ENCODE peak calls at places on chromosome 21, in seven cellular contexts. One of them, this sample, is unnamed. For H3K27me3, the result is how much of the 10 kb centered on the place peaks cover.

GRCh38 chr21:40548134-40548533 is 298.8 kb downstream of the DSCAM start:
- DNase-seq in stomach: no peak
- DNase-seq in transverse colon: no peak
- DNase-seq in heart left ventricle: no peak
- DNase-seq in tibial nerve: no peak
- DNase-seq in K562: no peak
- DNase-seq in prostate gland: no peak
- DNase-seq in this sample: no peak

GRCh38 chr21:29196021-29196663 is 65.7 kb downstream of the MAP3K7CL start:
- DNase-seq in transverse colon: peak
- DNase-seq in prostate gland: no peak
- DNase-seq in K562: peak
- DNase-seq in stomach: peak
- DNase-seq in tibial nerve: no peak
- DNase-seq in heart left ventricle: no peak
- DNase-seq in this sample: peak

GRCh38 chr21:36783612-36784383 is 84.9 kb downstream of the SIM2 start:
- DNase-seq in transverse colon: no peak
- DNase-seq in stomach: no peak
- DNase-seq in prostate gland: no peak
- DNase-seq in heart left ventricle: no peak
- DNase-seq in tibial nerve: no peak
- DNase-seq in K562: no peak
- DNase-seq in this sample: no peak

GRCh38 chr21:41443562-41443961 is 17.5 kb downstream of the MX1 start:
- DNase-seq in stomach: peak
- DNase-seq in tibial nerve: no peak
- DNase-seq in K562: no peak
- DNase-seq in prostate gland: no peak
- DNase-seq in heart left ventricle: no peak
- DNase-seq in transverse colon: no peak
- DNase-seq in this sample: no peak

GRCh38 chr21:40511976-40512375 is 335.0 kb downstream of the DSCAM start:
- DNase-seq in K562: no peak
- DNase-seq in stomach: no peak
- DNase-seq in heart left ventricle: no peak
- DNase-seq in tibial nerve: no peak
- DNase-seq in transverse colon: no peak
- DNase-seq in prostate gland: no peak
- DNase-seq in this sample: no peak

GRCh38 chr21:42939581-42940413 is 14.4 kb upstream of the ERVH48-1 start:
- DNase-seq in prostate gland: peak
- DNase-seq in stomach: peak
- DNase-seq in tibial nerve: peak
- DNase-seq in transverse colon: peak
- DNase-seq in heart left ventricle: no peak
- DNase-seq in K562: no peak
- DNase-seq in this sample: peak

GRCh38 chr21:33373451-33373850 is 29.8 kb upstream of the IFNGR2 start:
- DNase-seq in K562: no peak
- DNase-seq in tibial nerve: no peak
- DNase-seq in transverse colon: peak
- DNase-seq in heart left ventricle: no peak
- DNase-seq in prostate gland: no peak
- DNase-seq in stomach: no peak
- DNase-seq in this sample: no peak

GRCh38 chr21:26148834-26149354 is 21.7 kb downstream of the APP start:
- DNase-seq in heart left ventricle: no peak
- DNase-seq in K562: no peak
- DNase-seq in stomach: no peak
- DNase-seq in prostate gland: no peak
- DNase-seq in transverse colon: no peak
- DNase-seq in tibial nerve: no peak
- DNase-seq in this sample: no peak

GRCh38 chr21:17359781-17360180 is 153.1 kb upstream of the CXADR start:
- DNase-seq in tibial nerve: no peak
- DNase-seq in transverse colon: no peak
- DNase-seq in heart left ventricle: no peak
- DNase-seq in K562: no peak
- DNase-seq in stomach: no peak
- DNase-seq in prostate gland: no peak
- DNase-seq in this sample: no peak

GRCh38 chr21:42315296-42315891 is at the start of gene TFF3:
- DNase-seq in K562: no peak
- DNase-seq in stomach: peak
- DNase-seq in heart left ventricle: no peak
- DNase-seq in prostate gland: peak
- DNase-seq in tibial nerve: no peak
- DNase-seq in transverse colon: peak
- DNase-seq in this sample: no peak

DNA sequence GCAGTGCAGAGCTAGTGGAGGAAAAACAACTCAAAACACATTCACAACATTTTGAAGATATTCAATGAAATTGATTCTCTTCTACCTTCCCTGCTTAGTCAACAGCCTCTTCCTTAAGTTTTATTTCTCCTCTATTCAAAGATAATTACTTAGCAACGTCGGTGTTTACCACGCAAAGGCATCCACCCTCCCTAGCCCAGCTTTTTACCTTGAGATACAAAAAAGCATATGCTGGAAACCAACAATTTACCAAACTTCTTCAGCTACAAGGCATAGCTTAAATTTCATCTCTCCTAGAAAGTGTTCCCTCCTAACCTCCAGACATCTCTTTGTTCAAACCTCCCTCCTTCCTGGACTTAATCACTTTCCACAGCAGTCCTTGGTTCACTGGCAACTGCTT is 102.8 kb upstream of the SOD1 start:
- DNase-seq in heart left ventricle: no peak
- DNase-seq in prostate gland: no peak
- DNase-seq in K562: no peak
- DNase-seq in tibial nerve: no peak
- DNase-seq in stomach: no peak
- DNase-seq in transverse colon: no peak
- DNase-seq in this sample: no peak
- H3K27me3 ChIP-seq in heart left ventricle: under half
- H3K27me3 ChIP-seq in prostate gland: under half
- H3K27me3 ChIP-seq in K562: under half
- H3K27me3 ChIP-seq in tibial nerve: under half
- H3K27me3 ChIP-seq in stomach: under half
- H3K27me3 ChIP-seq in transverse colon: under half
- H3K27me3 ChIP-seq in this sample: under half

GRCh38 chr21:38170705-38171682 is 85.8 kb upstream of the KCNJ15 start:
- DNase-seq in prostate gland: no peak
- DNase-seq in heart left ventricle: no peak
- DNase-seq in stomach: peak
- DNase-seq in tibial nerve: no peak
- DNase-seq in K562: no peak
- DNase-seq in transverse colon: no peak
- DNase-seq in this sample: no peak

GRCh38 chr21:38171723-38172344 is 85.0 kb upstream of the KCNJ15 start:
- DNase-seq in tibial nerve: no peak
- DNase-seq in K562: no peak
- DNase-seq in stomach: no peak
- DNase-seq in transverse colon: no peak
- DNase-seq in prostate gland: no peak
- DNase-seq in heart left ventricle: no peak
- DNase-seq in this sample: no peak

GRCh38 chr21:38166214-38166547 is 90.6 kb upstream of the KCNJ15 start:
- DNase-seq in prostate gland: no peak
- DNase-seq in tibial nerve: no peak
- DNase-seq in heart left ventricle: no peak
- DNase-seq in stomach: no peak
- DNase-seq in K562: no peak
- DNase-seq in transverse colon: no peak
- DNase-seq in this sample: peak

GRCh38 chr21:38167345-38167744 is 89.4 kb upstream of the KCNJ15 start:
- DNase-seq in stomach: no peak
- DNase-seq in tibial nerve: no peak
- DNase-seq in transverse colon: no peak
- DNase-seq in heart left ventricle: no peak
- DNase-seq in prostate gland: no peak
- DNase-seq in K562: no peak
- DNase-seq in this sample: no peak

DNA sequence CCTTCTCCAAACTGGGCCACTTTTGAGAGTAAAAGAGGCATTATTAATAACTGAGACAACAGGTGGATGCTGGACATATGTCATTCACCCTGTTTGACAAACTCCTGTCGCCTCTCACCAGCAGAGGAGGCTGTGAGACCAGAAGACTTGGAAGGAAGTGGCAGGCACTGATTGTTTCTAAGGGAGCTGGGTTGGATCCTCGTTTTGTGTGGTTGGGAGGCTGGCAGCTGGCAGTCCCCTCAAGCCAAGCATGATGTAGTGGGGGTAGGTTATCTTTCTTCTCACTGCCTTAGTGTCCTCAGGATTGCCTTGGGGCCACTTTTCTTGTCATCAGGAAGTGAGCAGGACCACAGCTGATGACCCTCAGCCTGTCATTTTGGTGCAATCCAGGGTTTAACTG is 86.5 kb upstream of the KCNJ15 start:
- DNase-seq in transverse colon: no peak
- DNase-seq in prostate gland: peak
- DNase-seq in heart left ventricle: no peak
- DNase-seq in stomach: peak
- DNase-seq in K562: peak
- DNase-seq in tibial nerve: no peak
- DNase-seq in this sample: peak
- TF ChIP-seq CTCF in transverse colon: no peak
- TF ChIP-seq CTCF in prostate gland: peak
- TF ChIP-seq CTCF in heart left ventricle: peak
- TF ChIP-seq CTCF in stomach: peak
- TF ChIP-seq CTCF in K562: peak
- TF ChIP-seq CTCF in tibial nerve: no peak
- TF ChIP-seq CTCF in this sample: no peak

GRCh38 chr21:34888569-34889286 is 160.4 kb downstream of the RUNX1 start:
- DNase-seq in transverse colon: peak
- DNase-seq in heart left ventricle: peak
- DNase-seq in K562: peak
- DNase-seq in stomach: peak
- DNase-seq in tibial nerve: peak
- DNase-seq in prostate gland: peak
- DNase-seq in this sample: peak

GRCh38 chr21:34890258-34890723 is 158.8 kb downstream of the RUNX1 start:
- DNase-seq in prostate gland: no peak
- DNase-seq in heart left ventricle: no peak
- DNase-seq in stomach: no peak
- DNase-seq in transverse colon: no peak
- DNase-seq in K562: no peak
- DNase-seq in tibial nerve: no peak
- DNase-seq in this sample: no peak

GRCh38 chr21:34889287-34889536 is 159.9 kb downstream of the RUNX1 start:
- DNase-seq in stomach: peak
- DNase-seq in tibial nerve: no peak
- DNase-seq in heart left ventricle: peak
- DNase-seq in transverse colon: peak
- DNase-seq in K562: peak
- DNase-seq in prostate gland: peak
- DNase-seq in this sample: peak

GRCh38 chr21:34890724-34891609 is 158.1 kb downstream of the RUNX1 start:
- DNase-seq in tibial nerve: no peak
- DNase-seq in K562: no peak
- DNase-seq in heart left ventricle: peak
- DNase-seq in transverse colon: peak
- DNase-seq in prostate gland: no peak
- DNase-seq in stomach: no peak
- DNase-seq in this sample: peak

DNA sequence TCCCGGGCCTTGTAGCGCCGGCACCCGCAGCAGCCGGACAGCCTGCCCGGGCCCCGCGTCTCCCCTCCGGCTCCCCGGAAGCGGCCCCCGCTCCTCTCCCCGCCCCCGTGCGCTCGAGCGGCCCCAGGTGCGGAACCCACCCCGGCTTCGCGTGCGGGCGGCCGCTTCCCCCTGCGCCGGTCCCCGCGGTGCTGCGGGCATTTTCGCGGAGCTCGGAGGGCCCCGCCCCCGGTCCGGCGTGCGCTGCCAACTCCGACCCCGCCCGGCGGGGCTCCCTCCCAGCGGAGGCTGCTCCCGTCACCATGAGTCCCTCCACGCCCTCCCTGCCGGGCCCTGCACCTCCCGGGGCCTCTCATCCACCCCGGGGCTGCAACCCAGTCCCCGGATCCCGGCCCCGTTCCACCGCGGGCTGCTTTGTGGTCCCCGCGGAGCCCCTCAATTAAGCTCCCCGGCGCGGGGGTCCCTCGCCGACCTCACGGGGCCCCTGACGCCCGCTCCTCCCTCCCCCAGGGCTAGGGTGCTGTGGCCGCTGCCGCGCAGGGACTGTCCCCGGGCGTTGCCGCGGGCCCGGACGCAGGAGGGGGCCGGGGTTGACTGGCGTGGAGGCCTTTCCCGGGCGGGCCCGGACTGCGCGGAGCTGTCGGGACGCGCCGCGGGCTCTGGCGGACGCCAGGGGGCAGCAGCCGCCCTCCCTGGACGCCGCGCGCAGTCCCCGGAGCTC is 159.4 kb downstream of the RUNX1 start:
- DNase-seq in K562: peak
- DNase-seq in transverse colon: peak
- DNase-seq in heart left ventricle: peak
- DNase-seq in tibial nerve: peak
- DNase-seq in prostate gland: peak
- DNase-seq in stomach: peak
- DNase-seq in this sample: peak
- TF ChIP-seq POLR2A in K562: peak
- TF ChIP-seq POLR2A in transverse colon: no peak
- TF ChIP-seq POLR2A in heart left ventricle: no peak
- TF ChIP-seq POLR2A in tibial nerve: no peak
- TF ChIP-seq POLR2A in prostate gland: peak
- TF ChIP-seq POLR2A in stomach: no peak
- TF ChIP-seq POLR2A in this sample: no peak

GRCh38 chr21:39034590-39035536 is 148.4 kb downstream of the PSMG1 start:
- DNase-seq in prostate gland: no peak
- DNase-seq in stomach: no peak
- DNase-seq in K562: no peak
- DNase-seq in heart left ventricle: no peak
- DNase-seq in tibial nerve: no peak
- DNase-seq in transverse colon: no peak
- DNase-seq in this sample: no peak
- H3K27me3 ChIP-seq in prostate gland: under half
- H3K27me3 ChIP-seq in stomach: under half
- H3K27me3 ChIP-seq in K562: half or more
- H3K27me3 ChIP-seq in heart left ventricle: under half
- H3K27me3 ChIP-seq in tibial nerve: under half
- H3K27me3 ChIP-seq in transverse colon: under half
- H3K27me3 ChIP-seq in this sample: under half

GRCh38 chr21:44927587-44928461 is 7.1 kb upstream of the ITGB2 start:
- DNase-seq in tibial nerve: no peak
- DNase-seq in heart left ventricle: peak
- DNase-seq in prostate gland: no peak
- DNase-seq in stomach: no peak
- DNase-seq in transverse colon: peak
- DNase-seq in K562: peak
- DNase-seq in this sample: no peak
- TF ChIP-seq CTCF in tibial nerve: no peak
- TF ChIP-seq CTCF in heart left ventricle: no peak
- TF ChIP-seq CTCF in prostate gland: no peak
- TF ChIP-seq CTCF in stomach: no peak
- TF ChIP-seq CTCF in transverse colon: no peak
- TF ChIP-seq CTCF in K562: no peak
- TF ChIP-seq CTCF in this sample: no peak